ENCODE peak calls at places on chromosomes 16 and 17, in six cellular contexts. U, T, P, Y, Q and X are unnamed samples.

GRCh38 chr16:54489225-54489781 is 202.7 kb upstream of the IRX3 start:
- DNase-seq in U (no peak), T (no peak), P (peak), Y (no peak), Q (no peak), X (peak)

GRCh38 chr16:27304881-27305280 is 8.9 kb upstream of the IL4R start:
- DNase-seq in U (no peak), T (no peak), P (no peak), Y (no peak), Q (no peak), X (no peak)

GRCh38 chr16:52265446-52265861 is 281.5 kb downstream of the TOX3 start:
- DNase-seq in U (no peak), T (no peak), P (no peak), Y (no peak), Q (peak), X (peak)

GRCh38 chr16:89746043-89746442 is 24.7 kb downstream of the ZNF276 start:
- DNase-seq in U (no peak), T (no peak), P (no peak), Y (no peak), Q (no peak), X (no peak)

GRCh38 chr17:77436058-77436442 is 295.3 kb downstream of the SEC14L1 start:
- DNase-seq in U (peak), T (no peak), P (no peak), Y (no peak), Q (peak), X (peak)

GRCh38 chr16:64159986-64160385 is 961.9 kb downstream of the CDH11 start:
- DNase-seq in U (no peak), T (no peak), P (no peak), Y (peak), Q (no peak), X (no peak)

GRCh38 chr17:48554412-48555090 is 9.6 kb upstream of the HOXB2 start:
- DNase-seq in U (no peak), T (no peak), P (peak), Y (no peak), Q (peak), X (no peak)

GRCh38 chr17:65666869-65667268 is 105.4 kb upstream of the AXIN2 start:
- DNase-seq in U (no peak), T (no peak), P (no peak), Y (no peak), Q (peak), X (no peak)

GRCh38 chr17:77298811-77299210 is 158.0 kb downstream of the SEC14L1 start:
- DNase-seq in U (no peak), T (no peak), P (peak), Y (no peak), Q (no peak), X (no peak)

GRCh38 chr16:56977256-56977655 is 12.1 kb upstream of the NLRC5 start:
- DNase-seq in U (no peak), T (no peak), P (no peak), Y (no peak), Q (no peak), X (no peak)

GRCh38 chr17:74862108-74862901 is 2.6 kb upstream of the GRIN2C start:
- DNase-seq in U (peak), T (peak), P (peak), Y (no peak), Q (peak), X (peak)

GRCh38 chr17:18070861-18071340 is 16.8 kb upstream of the DRG2 start:
- DNase-seq in U (peak), T (no peak), P (no peak), Y (peak), Q (peak), X (no peak)

GRCh38 chr17:7235693-7236665 is 1.7 kb upstream of the DVL2 start:
- DNase-seq in U (no peak), T (no peak), P (no peak), Y (no peak), Q (no peak), X (peak)

GRCh38 chr17:1484586-1485310 is 7.7 kb downstream of the MYO1C start:
- DNase-seq in U (peak), T (peak), P (peak), Y (no peak), Q (peak), X (peak)

GRCh38 chr16:17213974-17214373 is 256.8 kb downstream of the XYLT1 start:
- DNase-seq in U (no peak), T (no peak), P (no peak), Y (no peak), Q (no peak), X (no peak)

GRCh38 chr16:88744839-88745521 is 38.7 kb downstream of the CTU2 start:
- DNase-seq in U (no peak), T (no peak), P (no peak), Y (no peak), Q (peak), X (no peak)

GRCh38 chr16:71803305-71803690 is 5.3 kb downstream of the AP1G1 start:
- DNase-seq in U (no peak), T (no peak), P (no peak), Y (no peak), Q (no peak), X (no peak)

GRCh38 chr16:21301168-21301894 is 23.2 kb upstream of the CRYM start:
- DNase-seq in U (peak), T (peak), P (peak), Y (no peak), Q (peak), X (peak)

GRCh38 chr17:2388705-2389099 is 12.2 kb downstream of the MNT start:
- DNase-seq in U (no peak), T (no peak), P (peak), Y (no peak), Q (peak), X (no peak)

GRCh38 chr16:17370233-17371013 is 100.3 kb downstream of the XYLT1 start:
- DNase-seq in U (no peak), T (no peak), P (no peak), Y (peak), Q (no peak), X (no peak)

GRCh38 chr17:40433551-40434384 is 9.5 kb upstream of the IGFBP4 start:
- DNase-seq in U (no peak), T (no peak), P (no peak), Y (no peak), Q (peak), X (no peak)

GRCh38 chr17:70390059-70390458 is 220.7 kb downstream of the KCNJ2 start:
- DNase-seq in U (no peak), T (no peak), P (no peak), Y (no peak), Q (no peak), X (no peak)

GRCh38 chr17:66737524-66737923 is 97.4 kb upstream of the CACNG5 start:
- DNase-seq in U (peak), T (no peak), P (no peak), Y (peak), Q (peak), X (peak)

GRCh38 chr17:43880420-43880991 is 26.8 kb downstream of the MPP2 start:
- DNase-seq in U (peak), T (peak), P (peak), Y (no peak), Q (peak), X (peak)

GRCh38 chr17:13544755-13545154 is 57.0 kb downstream of the HS3ST3A1 start:
- DNase-seq in U (no peak), T (no peak), P (no peak), Y (no peak), Q (peak), X (no peak)
- H3K4me3 ChIP-seq in U (no peak), T (no peak), P (no peak), Y (no peak), Q (no peak), X (no peak)

DNA sequence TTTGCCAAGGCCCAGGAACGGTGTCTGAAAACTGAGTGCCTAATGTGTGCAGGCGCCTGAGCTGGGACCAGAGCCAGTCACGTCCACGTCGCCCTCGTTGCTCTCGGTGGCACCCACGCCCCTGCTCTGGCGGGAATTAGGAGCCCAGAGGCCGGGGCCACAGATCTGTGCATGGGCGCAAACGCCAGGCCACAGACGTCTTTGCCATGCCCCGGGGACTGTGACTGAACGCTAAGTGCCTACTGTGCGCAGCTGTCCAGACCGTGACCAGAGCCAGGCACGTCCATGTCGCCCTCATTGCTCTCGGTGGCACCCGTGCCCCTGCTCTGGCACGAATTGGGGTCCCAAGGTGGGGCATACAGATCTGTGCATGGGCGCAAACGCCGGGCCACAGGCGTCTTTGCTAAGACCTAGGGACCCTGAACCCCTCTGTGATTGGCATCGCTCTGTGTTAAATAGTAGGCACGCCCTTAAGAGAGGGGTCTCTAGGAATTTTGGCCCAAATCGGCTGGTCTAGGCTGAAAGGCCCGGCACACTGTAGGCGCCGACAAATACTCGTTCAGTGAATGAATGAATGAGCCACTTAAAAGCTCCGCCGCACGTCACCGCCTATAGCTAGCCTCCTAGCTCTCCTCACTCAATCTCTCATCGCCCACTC is 830 bp upstream of the UBALD1 start:
- DNase-seq in U (no peak), T (peak), P (no peak), Y (no peak), Q (no peak), X (no peak)
- H3K4me3 ChIP-seq in U (no peak), T (peak), P (peak), Y (no peak), Q (no peak), X (no peak)

GRCh38 chr17:27533874-27534815 is 77.9 kb downstream of the KSR1 start:
- DNase-seq in U (peak), T (no peak), P (peak), Y (no peak), Q (peak), X (no peak)
- H3K4me3 ChIP-seq in U (no peak), T (no peak), P (no peak), Y (no peak), Q (no peak), X (no peak)

DNA sequence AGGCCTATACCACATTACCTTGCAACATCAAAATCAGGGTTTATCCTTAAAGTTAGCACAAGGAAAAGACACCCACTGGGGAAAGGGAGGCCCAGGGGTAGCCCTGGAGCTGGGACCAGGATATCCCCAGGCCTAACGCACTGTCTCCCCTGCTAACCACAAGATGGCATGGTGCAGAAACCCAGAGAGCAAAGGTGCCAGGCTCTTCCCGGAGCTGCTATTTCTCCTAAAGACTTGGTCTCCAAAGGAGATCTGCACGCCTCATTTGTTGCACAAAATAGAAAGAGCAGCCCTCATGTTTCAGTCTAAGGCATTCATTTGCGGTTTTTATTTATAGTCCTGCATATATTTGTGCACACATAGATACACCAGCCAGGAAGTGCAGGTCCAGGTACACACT is 408.6 kb downstream of the SOX9 start:
- DNase-seq in U (no peak), T (no peak), P (no peak), Y (no peak), Q (peak), X (no peak)
- H3K4me3 ChIP-seq in U (no peak), T (no peak), P (no peak), Y (no peak), Q (no peak), X (no peak)

DNA sequence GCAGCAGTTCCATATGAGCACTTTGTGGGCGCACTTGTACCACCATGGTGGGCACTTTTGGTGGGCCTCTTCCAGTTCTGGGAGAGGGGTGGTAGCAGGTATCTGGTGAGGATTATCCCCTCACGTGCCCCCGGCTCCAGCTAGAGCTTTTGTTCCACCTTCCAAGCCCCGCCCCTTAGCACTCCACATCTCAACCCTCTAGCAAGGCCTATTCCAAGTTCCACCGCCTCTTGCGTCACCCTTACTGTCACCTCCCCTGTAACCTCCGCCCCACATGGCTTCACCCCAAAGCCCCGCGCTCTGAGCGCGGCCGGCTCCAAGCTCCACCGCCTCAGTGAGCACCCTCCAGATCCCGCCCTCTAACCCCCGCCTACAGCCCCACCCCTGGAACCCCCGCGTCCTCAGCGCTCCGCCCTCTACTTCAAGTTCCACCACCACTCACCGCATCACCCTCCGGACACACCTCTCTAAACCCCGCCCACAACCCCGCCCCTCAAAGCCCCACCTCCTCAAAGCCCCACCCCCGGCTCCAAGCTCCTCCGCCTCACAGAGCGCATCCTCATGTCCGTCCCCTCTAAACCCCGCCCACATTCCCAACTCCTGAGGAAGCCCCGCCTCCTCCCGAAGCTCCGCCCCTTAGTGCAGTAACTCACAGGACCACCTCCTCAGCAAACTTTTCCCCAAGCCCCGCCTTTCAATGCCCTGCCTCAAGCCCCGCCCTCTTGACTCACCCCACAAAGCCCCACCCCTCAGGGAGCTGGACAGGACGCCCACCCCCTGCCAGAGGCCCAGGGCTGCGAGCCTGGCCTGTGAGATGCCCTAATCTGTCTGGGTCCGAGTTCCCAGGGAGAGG is 11.1 kb downstream of the SCN4A start:
- DNase-seq in U (peak), T (peak), P (peak), Y (no peak), Q (peak), X (peak)
- H3K4me3 ChIP-seq in U (no peak), T (no peak), P (peak), Y (no peak), Q (peak), X (no peak)

DNA sequence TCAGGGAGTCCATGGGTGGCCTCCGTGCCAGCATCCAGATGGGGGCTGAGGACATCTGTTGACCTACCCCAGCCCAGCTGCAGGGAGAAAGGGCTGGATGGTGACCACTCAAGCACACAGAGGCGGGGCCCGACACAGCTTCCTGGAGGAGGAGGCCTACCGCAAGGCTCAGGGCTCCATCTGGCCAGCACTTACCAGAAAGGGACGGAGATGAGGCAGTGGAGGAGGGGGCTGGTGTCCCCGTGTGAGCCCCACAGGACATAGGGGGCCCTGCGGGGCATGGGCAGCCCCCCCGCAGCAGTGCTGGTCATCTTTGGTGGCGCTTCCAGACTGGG is 147.5 kb upstream of the CIBAR2 start:
- DNase-seq in U (no peak), T (no peak), P (no peak), Y (no peak), Q (peak), X (no peak)
- H3K4me3 ChIP-seq in U (no peak), T (no peak), P (no peak), Y (no peak), Q (no peak), X (no peak)

DNA sequence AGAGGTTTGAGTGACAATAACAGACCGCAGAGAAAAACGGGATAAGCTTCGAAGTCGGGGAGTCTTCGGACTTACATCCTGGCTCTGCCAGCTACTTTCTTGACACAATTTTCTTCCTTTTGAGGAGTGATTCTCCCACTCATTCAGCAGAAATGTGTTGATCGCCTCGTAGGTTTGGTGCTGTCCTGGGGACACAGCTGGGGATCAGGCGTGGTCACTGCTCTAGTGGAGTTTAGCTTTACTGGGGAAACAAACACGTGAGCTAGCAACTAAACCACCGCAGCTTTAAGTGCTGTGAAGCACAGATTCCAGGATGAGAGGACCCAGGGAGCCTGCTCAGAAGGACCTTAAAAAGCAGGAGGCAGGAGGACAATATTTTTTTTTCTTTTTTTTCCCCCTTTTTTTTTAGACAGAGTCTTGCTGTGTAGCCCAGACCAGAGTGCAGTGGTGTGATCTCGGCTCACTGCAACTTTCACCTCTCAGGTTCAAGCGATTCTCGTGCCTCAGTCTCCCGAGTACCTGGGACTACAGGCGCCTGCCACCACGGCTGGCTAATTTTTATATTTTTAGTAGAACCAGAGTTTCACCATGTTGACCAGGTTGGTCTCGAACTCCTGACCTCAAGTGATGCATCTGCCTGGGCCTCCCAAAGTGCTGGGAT is 858 bp downstream of the NUBP1 start:
- DNase-seq in U (no peak), T (no peak), P (no peak), Y (no peak), Q (no peak), X (peak)
- H3K4me3 ChIP-seq in U (peak), T (peak), P (peak), Y (peak), Q (peak), X (peak)